ENCODE peak calls at places on chromosome 7, in four cellular contexts. J is Panc1, S is MM.1S, Y is lower lobe of right lung. G is an unnamed sample.
A peak's percentile ranks its signal among the peaks of the same experiment; 100 is the strongest.

GRCh38 chr7:76317782-76318487 is 15.5 kb downstream of the HSPB1 start:
- DNase-seq in J (no peak), S (peak; percentile 98), Y (peak; percentile 99), G (peak; percentile 57)

GRCh38 chr7:55415173-55415778 is 50.1 kb downstream of the LANCL2 start:
- DNase-seq in J (peak; percentile 65), S (peak; percentile 81), Y (peak; percentile 79), G (peak; percentile 35)

GRCh38 chr7:157516911-157517781 is 180.3 kb downstream of the DNAJB6 start:
- DNase-seq in J (no peak), S (no peak), Y (no peak), G (no peak)

GRCh38 chr7:2670720-2671391 is 17.1 kb upstream of the AMZ1 start:
- DNase-seq in J (peak; percentile 28), S (peak; percentile 58), Y (peak; percentile 83), G (no peak)

GRCh38 chr7:1727079-1727478 is 57.0 kb downstream of the ELFN1 start:
- DNase-seq in J (no peak), S (no peak), Y (no peak), G (no peak)

GRCh38 chr7:47390914-47391313 is 191.0 kb downstream of the TNS3 start:
- DNase-seq in J (no peak), S (no peak), Y (no peak), G (no peak)

GRCh38 chr7:40611472-40611871 is 476.7 kb downstream of the SUGCT start:
- DNase-seq in J (no peak), S (no peak), Y (no peak), G (no peak)

GRCh38 chr7:157522189-157522588 is 185.4 kb downstream of the DNAJB6 start:
- DNase-seq in J (no peak), S (no peak), Y (no peak), G (no peak)

GRCh38 chr7:47757946-47758371 is 176.0 kb upstream of the TNS3 start:
- DNase-seq in J (no peak), S (no peak), Y (peak; percentile 62), G (no peak)

GRCh38 chr7:76123316-76123715 is 75.4 kb downstream of the MDH2 start:
- DNase-seq in J (no peak), S (no peak), Y (no peak), G (no peak)

GRCh38 chr7:45108863-45109262 is 2.6 kb downstream of the TBRG4 start:
- DNase-seq in J (no peak), S (no peak), Y (peak; percentile 18), G (no peak)
- H3K4me3 ChIP-seq in J (no peak overlapping the region), S (no peak overlapping the region), Y (no peak overlapping the region), G (no peak overlapping the region)

DNA sequence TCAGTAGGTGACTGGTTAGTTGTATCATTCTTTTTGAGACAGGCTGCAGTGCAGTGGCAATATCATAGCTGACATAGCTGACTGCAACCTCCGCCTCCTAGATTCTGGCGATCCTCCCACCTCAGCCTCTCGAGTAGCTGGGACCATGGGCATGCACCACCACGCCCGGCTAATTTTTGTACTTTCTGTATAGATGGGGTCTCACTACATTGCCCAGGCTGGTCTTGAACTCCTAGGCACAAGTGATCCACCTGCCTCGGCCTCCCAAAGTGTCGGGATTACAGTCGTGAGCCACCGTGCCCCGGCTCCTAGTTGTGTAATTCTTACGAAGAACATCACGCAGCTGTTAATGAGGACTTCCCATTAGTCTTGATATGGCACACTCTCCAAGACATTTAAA is 123.4 kb upstream of the VKORC1L1 start:
- DNase-seq in J (no peak), S (no peak), Y (no peak), G (no peak)
- H3K4me3 ChIP-seq in J (no peak overlapping the region), S (peak overlapping the region; percentile 86), Y (no peak overlapping the region), G (no peak overlapping the region)

DNA sequence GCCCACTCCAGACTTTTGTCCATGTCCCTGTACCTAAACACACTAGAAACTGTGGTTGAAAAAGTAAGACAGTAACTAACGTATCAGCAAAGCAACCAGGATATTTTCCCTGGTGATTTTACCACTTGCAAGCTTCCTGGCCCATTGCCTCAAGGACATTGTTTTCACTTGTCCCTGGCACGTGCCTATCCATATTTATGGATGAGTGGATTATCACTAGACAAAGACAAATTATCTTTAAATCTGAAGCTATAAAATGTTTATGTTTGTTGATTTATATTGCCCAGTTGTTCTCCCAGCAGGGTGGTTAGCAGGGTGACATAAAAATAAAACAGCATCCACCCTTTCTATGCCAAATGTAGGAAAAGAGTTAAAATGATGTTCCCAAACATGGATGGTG is 93.2 kb upstream of the STEAP1 start:
- DNase-seq in J (no peak), S (no peak), Y (no peak), G (no peak)
- H3K4me3 ChIP-seq in J (no peak overlapping the region), S (no peak overlapping the region), Y (no peak overlapping the region), G (no peak overlapping the region)

GRCh38 chr7:153891990-153892389 is 160.2 kb upstream of the DPP6 start:
- DNase-seq in J (no peak), S (no peak), Y (no peak), G (no peak)
- H3K4me3 ChIP-seq in J (no peak overlapping the region), S (no peak overlapping the region), Y (no peak overlapping the region), G (no peak overlapping the region)

DNA sequence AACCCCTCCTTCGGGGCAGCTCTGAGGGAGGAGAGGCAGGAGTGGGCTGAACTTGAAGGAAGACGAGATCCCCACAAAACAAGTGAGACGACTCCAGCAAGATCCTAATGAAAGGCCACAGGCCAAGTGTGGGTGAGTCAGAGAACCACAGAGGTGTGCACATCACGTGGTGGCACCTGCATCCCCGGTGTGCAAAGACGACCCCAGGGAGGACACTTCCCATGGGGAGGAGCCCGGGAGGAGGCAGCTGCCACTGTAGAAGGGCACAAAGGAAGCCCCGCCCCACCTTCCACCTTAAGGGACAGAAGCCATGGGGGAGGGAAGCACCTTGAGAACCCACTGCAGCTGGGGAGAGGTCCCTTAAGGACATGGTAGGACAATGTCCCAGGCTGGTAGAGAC is 45.7 kb downstream of the ESYT2 start:
- DNase-seq in J (no peak), S (no peak), Y (no peak), G (no peak)
- H3K4me3 ChIP-seq in J (no peak overlapping the region), S (no peak overlapping the region), Y (no peak overlapping the region), G (no peak overlapping the region)

GRCh38 chr7:64463636-64464375 is 99.1 kb downstream of the ZNF680 start:
- DNase-seq in J (no peak), S (peak; percentile 78), Y (peak; percentile 53), G (no peak)
- H3K4me3 ChIP-seq in J (peak overlapping the region; percentile 30), S (peak overlapping the region; percentile 61), Y (peak overlapping the region; percentile 54), G (no peak overlapping the region)